ENCODE peak calls at places on chromosomes 12 and 14, in five cellular contexts. A is transverse colon, I is endothelial cell of umbilical vein, K is A549, S is heart left ventricle. C is an unnamed sample. For H3K4me1, the result is how much of the 10 kb centered on the place peaks cover.

GRCh38 chr14:26404927-26405326 is 192.9 kb downstream of the NOVA1 start:
- DNase-seq in A (no peak), S (no peak), I (no peak), K (no peak), C (no peak)

GRCh38 chr12:75270157-75270556 is 60.0 kb downstream of the CAPS2 start:
- DNase-seq in S (no peak), A (no peak), K (no peak), I (no peak), C (no peak)

GRCh38 chr12:120590741-120591407 is 9.7 kb upstream of the POP5 start:
- DNase-seq in K (no peak), A (peak), S (no peak), I (no peak), C (no peak)

GRCh38 chr12:54016478-54016964 is 7.7 kb downstream of the HOXC8 start:
- DNase-seq in A (no peak), K (peak), S (no peak), I (no peak), C (peak)

GRCh38 chr12:67223225-67223624 is 45.9 kb upstream of the CAND1 start:
- DNase-seq in A (no peak), K (no peak), S (no peak), I (no peak), C (no peak)

GRCh38 chr14:69357544-69358200 is 40.4 kb downstream of the ERH start:
- DNase-seq in S (no peak), K (no peak), A (no peak), I (no peak), C (no peak)

GRCh38 chr14:77270361-77271112 is 469 bp downstream of the NGB start:
- DNase-seq in S (no peak), K (no peak), I (no peak), A (no peak), C (no peak)

GRCh38 chr12:132908145-132909029 is 21.0 kb upstream of the CHFR start:
- DNase-seq in I (peak), A (peak), K (no peak), S (peak), C (peak)

GRCh38 chr12:56046027-56046780 is 4.5 kb downstream of the RPS26 start:
- DNase-seq in K (no peak), I (no peak), S (no peak), A (no peak), C (no peak)

GRCh38 chr12:128687851-128688250 is 135.9 kb downstream of the SLC15A4 start:
- DNase-seq in I (no peak), K (no peak), A (no peak), S (no peak), C (no peak)

GRCh38 chr14:71645656-71646055 is 286.6 kb upstream of the RGS6 start:
- DNase-seq in K (no peak), A (no peak), S (no peak), I (no peak), C (no peak)

GRCh38 chr12:109523071-109523470 is 45.6 kb downstream of the UBE3B start:
- DNase-seq in A (no peak), I (no peak), S (peak), K (no peak), C (no peak)

GRCh38 chr12:117027251-117028086 is 71.7 kb downstream of the TESC start:
- DNase-seq in K (no peak), I (no peak), A (no peak), S (no peak), C (no peak)

GRCh38 chr12:124233041-124233836 is 61.7 kb upstream of the RFLNA start:
- DNase-seq in I (peak), A (no peak), K (no peak), S (no peak), C (no peak)

GRCh38 chr14:22737052-22737451 is 29.4 kb upstream of the OXA1L start:
- DNase-seq in I (no peak), S (no peak), K (no peak), A (no peak), C (no peak)

GRCh38 chr12:109768901-109769670 is 55.5 kb downstream of the FAM222A start:
- DNase-seq in A (no peak), K (no peak), I (no peak), S (no peak), C (no peak)

GRCh38 chr12:99960312-99960711 is 24.4 kb downstream of the ANKS1B start:
- DNase-seq in A (no peak), I (peak), S (no peak), K (no peak), C (no peak)

GRCh38 chr12:2152134-2152533 is 99.3 kb downstream of the CACNA1C start:
- DNase-seq in A (no peak), K (no peak), S (no peak), I (no peak), C (no peak)

GRCh38 chr12:40137252-40137651 is 31.4 kb upstream of the SLC2A13 start:
- DNase-seq in K (no peak), I (peak), A (no peak), S (no peak), C (no peak)

GRCh38 chr12:59627582-59627981 is 31.8 kb downstream of the SLC16A7 start:
- DNase-seq in I (no peak), K (no peak), S (no peak), A (no peak), C (no peak)
- H3K4me1 ChIP-seq in I (under half), K (under half), S (under half), A (under half), C (under half)

GRCh38 chr12:93403988-93404803 is 26.5 kb downstream of the NUDT4 start:
- DNase-seq in S (no peak), K (no peak), I (no peak), A (no peak), C (no peak)
- TF ChIP-seq POLR2A in S (no peak), K (no peak), I (no peak), A (no peak), C (no peak)

GRCh38 chr14:89540009-89540829 is 123.2 kb upstream of the FOXN3 start:
- DNase-seq in S (no peak), I (no peak), K (no peak), A (no peak), C (no peak)
- H3K4me3 ChIP-seq in S (no peak), I (no peak), K (no peak), A (no peak), C (no peak)

DNA sequence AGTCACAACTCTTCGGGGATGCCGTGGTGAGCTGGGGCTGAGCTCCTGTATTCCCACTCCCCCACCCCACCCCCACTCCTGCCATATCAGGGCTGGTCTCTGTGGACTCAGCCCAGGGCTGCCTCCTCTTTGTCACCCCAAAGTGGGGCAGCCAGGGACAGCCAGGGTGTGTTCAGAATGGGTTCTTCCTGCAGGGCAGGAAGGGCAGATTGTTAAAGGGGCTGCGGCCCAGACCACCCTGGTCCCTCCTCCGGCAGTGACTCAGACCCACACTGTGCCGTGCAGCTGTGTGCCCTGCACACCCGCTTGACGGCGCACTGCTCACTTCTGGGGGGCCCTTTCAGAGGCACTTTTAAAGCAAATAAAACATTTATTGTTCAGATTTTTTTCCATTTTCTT is 9.3 kb downstream of the SLC48A1 start:
- DNase-seq in A (no peak), I (no peak), K (no peak), S (no peak), C (no peak)
- H3K4me1 ChIP-seq in A (under half), I (under half), K (under half), S (under half), C (under half)

DNA sequence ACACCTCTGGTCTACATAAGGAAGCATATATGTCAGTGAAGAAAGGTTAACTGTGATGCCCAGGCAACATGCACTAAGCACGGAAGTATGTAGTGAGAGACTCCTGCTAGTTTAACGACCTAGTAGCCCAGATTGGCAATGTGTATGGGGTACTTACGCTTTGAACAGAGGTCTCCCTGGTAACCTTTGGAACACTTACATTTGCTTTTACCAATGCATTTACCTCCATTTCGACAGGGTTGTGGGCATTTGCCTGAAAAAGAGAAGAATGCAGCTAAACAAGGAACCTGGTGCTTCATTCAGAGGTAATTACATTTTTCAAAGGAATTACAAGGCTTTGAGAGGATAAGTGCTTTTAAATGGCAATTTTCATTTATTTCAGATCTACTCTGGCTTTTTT is 65.2 kb downstream of the WIF1 start:
- DNase-seq in S (no peak), A (no peak), I (no peak), K (no peak), C (no peak)
- TF ChIP-seq POLR2A in S (no peak), A (no peak), I (no peak), K (no peak), C (no peak)

DNA sequence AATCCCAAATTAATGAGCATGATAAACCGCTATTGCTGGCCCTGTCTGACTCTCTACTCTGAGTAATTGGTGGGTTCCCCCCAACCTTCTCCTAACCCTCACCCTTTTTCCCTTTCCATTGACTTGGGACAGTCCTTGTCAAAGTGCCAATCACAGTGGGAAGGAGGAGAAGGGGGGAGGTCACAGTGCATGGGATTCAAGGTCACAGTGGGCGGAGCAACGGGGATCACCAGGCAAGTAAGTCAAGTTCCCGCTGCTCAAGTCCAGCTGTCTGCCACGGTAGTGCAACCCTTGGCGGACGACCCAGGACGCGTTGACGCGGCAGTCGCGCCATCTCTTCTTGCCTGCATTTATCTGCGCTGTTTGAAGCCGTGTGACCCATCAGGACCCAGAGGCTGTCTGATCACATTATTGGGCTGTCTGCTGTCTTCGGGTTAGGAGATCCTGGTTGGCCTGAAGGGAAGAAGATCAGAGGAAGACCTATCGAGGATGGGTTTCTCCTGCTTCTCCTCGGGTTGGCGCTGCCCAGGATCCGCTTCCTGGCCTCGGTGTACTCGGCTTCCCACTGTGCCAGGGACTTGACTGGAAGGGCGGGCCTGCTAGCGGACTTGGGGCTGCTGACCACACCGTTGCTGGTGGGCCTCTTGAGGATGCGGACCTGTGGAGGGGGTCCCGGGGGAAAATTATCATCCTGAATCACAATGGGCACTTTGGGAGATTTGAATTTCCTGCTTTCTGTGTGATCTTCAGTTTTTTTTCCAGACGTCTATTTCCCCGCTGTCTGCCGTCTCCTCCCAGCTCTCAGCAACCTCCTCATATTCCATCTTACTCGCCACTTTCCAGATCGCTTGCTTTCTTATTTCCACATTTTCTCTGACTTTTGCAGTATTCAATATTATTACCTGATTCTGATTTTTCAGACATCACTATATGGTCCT is 3.1 kb upstream of the MDM2 start:
- DNase-seq in I (no peak), K (no peak), A (no peak), S (no peak), C (no peak)
- H3K4me3 ChIP-seq in I (no peak), K (no peak), A (no peak), S (no peak), C (no peak)

C was measured in prostate gland.